ENCODE peak calls at places on chromosomes 4 and X, in five cellular contexts. P is uterus, F is IMR-90, T is AG09309, Y is fibroblast of mammary gland. S is an unnamed sample.

GRCh38 chrX:13939741-13940597 is 89.7 kb downstream of the GEMIN8 start:
- DNase-seq in Y (no peak), F (no peak), T (no peak), P (no peak), S (no peak)

GRCh38 chrX:39196192-39197102 is 395.2 kb downstream of the MID1IP1 start:
- DNase-seq in T (no peak), P (peak), F (peak), Y (peak), S (no peak)

GRCh38 chr4:2932561-2932950 is 30.6 kb downstream of the NOP14 start:
- DNase-seq in T (no peak), F (no peak), Y (no peak), P (no peak), S (peak)

GRCh38 chrX:12701625-12702024 is 89.6 kb upstream of the PRPS2 start:
- DNase-seq in T (peak), F (peak), P (peak), Y (peak), S (no peak)

GRCh38 chrX:57977992-57978391 is 67.7 kb upstream of the ZXDA start:
- DNase-seq in F (no peak), T (no peak), Y (no peak), P (no peak), S (no peak)

GRCh38 chr4:21733894-21734630 is 214.5 kb downstream of the KCNIP4 start:
- DNase-seq in Y (no peak), T (no peak), F (no peak), P (no peak), S (no peak)

GRCh38 chrX:10755477-10756334 is 135.3 kb upstream of the MID1 start:
- DNase-seq in T (no peak), P (peak), Y (peak), F (peak), S (no peak)

GRCh38 chr4:187301923-187302322 is 578.3 kb upstream of the FAT1 start:
- DNase-seq in F (no peak), P (no peak), T (no peak), Y (no peak), S (no peak)

GRCh38 chr4:59091376-59092142 is 1981.4 kb upstream of the IGFBP7 start:
- DNase-seq in T (no peak), P (no peak), Y (no peak), F (no peak), S (no peak)

GRCh38 chr4:25795566-25796454 is 67.0 kb downstream of the SEL1L3 start:
- DNase-seq in T (no peak), Y (peak), F (peak), P (no peak), S (no peak)

GRCh38 chr4:19213388-19213787 is 1038.3 kb upstream of the SLIT2 start:
- DNase-seq in P (no peak), F (peak), Y (peak), T (no peak), S (no peak)

GRCh38 chrX:123590842-123591491 is 141.9 kb downstream of the THOC2 start:
- DNase-seq in Y (peak), P (no peak), F (peak), T (no peak), S (no peak)

GRCh38 chr4:149997881-149998421 is 80.3 kb upstream of the DCLK2 start:
- DNase-seq in F (peak), Y (peak), P (no peak), T (no peak), S (no peak)

GRCh38 chr4:151606061-151606460 is 154.7 kb downstream of the GATB start:
- DNase-seq in F (no peak), T (no peak), P (no peak), Y (no peak), S (no peak)

GRCh38 chr4:151600432-151600831 is 160.4 kb downstream of the GATB start:
- DNase-seq in Y (no peak), F (peak), P (no peak), T (no peak), S (no peak)

GRCh38 chr4:151603377-151603776 is 157.4 kb downstream of the GATB start:
- DNase-seq in Y (no peak), F (no peak), P (no peak), T (no peak), S (no peak)

GRCh38 chr4:151605215-151605614 is 155.6 kb downstream of the GATB start:
- DNase-seq in Y (no peak), F (no peak), P (no peak), T (no peak), S (no peak)

DNA sequence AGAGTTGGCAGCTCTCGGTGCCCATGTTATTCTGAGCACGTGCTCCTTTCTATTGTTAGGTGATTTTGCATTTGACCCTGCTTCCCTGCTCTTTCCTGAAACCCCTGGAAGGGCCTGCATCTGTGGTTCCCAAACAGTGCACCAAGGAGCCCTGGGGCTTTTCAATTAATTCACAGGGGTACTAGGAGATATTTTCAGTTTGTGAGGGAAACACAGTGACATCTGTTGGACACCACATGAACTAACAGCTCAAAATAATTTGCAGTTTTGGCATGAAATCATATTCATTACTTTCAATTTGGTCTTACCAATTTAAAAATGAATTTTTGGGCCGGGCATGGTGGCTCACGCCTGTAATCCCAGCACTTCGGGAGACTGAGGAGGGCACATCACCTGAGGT is 156.6 kb downstream of the GATB start:
- DNase-seq in P (no peak), F (peak), T (no peak), Y (peak), S (no peak)
- TF ChIP-seq CTCF in P (peak), F (peak), T (peak), Y (peak), S (peak)

GRCh38 chr4:38615847-38616246 is 48.2 kb upstream of the KLF3 start:
- DNase-seq in Y (no peak), F (no peak), P (no peak), T (no peak), S (no peak)

GRCh38 chr4:38614198-38614597 is 49.8 kb upstream of the KLF3 start:
- DNase-seq in T (no peak), Y (no peak), F (peak), P (no peak), S (no peak)

GRCh38 chr4:38610844-38611550 is 53.0 kb upstream of the KLF3 start:
- DNase-seq in P (no peak), Y (no peak), T (no peak), F (no peak), S (no peak)

GRCh38 chr4:38609614-38610013 is 54.4 kb upstream of the KLF3 start:
- DNase-seq in Y (no peak), T (no peak), P (no peak), F (no peak), S (no peak)

GRCh38 chr4:38612996-38613395 is 51.0 kb upstream of the KLF3 start:
- DNase-seq in P (no peak), F (no peak), Y (no peak), T (no peak), S (no peak)
- TF ChIP-seq CTCF in P (no peak), F (no peak), Y (no peak), T (no peak), S (no peak)

DNA sequence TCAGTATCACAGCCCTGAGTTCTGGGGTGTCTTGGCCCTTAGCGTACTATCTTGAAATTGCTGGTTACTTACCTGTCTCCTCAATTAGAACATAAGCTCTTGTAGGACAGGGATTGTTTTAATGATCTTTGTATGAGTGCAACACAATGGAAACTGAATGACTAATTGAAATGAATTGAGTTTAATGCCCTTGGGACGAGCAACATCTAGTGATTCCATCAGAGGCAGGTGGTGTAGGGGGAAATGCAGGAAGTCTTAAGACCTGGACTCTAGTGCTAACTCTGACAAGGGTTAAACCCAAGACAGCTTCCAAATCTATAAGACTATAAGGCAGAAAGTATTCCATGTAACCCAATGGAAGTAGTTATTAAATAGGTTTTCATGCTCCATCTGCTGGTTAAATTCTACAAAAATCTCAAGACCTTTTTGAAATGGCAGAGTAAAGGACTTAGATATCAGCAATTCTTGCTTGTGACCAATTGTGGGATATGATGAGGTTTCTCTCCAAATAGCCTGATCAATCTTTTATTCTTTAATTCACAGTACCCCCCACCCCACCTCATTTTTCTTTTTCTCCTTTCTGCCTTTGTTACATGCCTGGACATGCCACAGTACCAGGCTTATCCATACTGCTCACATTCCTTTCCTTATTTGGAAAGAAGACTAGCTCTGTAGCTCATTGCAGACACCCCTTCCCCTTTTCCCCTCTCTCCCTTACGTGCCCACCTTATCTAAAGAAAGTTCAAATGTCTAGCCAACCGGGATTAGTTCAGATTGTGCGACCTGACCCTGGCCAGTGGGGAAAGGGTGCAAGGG is 340.8 kb downstream of the PAPSS1 start:
- DNase-seq in T (peak), Y (peak), F (peak), P (no peak), S (no peak)
- TF ChIP-seq CTCF in T (peak), Y (peak), F (peak), P (no peak), S (no peak)

DNA sequence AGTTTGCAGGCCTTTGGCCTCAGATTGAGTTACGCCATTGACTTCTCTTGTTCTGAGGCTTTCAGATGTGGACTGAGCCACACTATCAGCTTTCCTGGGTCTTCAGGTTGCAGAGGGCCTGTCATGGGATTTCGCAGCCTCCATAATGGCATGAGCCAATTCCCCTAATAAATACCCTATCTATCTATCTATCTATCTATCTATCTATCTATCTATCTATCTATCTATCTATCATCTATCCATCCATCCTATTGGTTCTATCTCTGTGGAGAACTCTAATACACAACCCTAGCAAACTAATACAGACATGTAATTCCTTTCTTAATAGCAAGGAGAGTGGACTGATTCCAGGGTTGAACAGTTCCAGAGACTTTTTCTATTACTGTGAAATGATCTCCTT is 9.5 kb upstream of the STIM2 start:
- DNase-seq in F (no peak), Y (no peak), P (no peak), T (no peak), S (no peak)
- TF ChIP-seq CTCF in F (no peak), Y (no peak), P (no peak), T (no peak), S (no peak)

DNA sequence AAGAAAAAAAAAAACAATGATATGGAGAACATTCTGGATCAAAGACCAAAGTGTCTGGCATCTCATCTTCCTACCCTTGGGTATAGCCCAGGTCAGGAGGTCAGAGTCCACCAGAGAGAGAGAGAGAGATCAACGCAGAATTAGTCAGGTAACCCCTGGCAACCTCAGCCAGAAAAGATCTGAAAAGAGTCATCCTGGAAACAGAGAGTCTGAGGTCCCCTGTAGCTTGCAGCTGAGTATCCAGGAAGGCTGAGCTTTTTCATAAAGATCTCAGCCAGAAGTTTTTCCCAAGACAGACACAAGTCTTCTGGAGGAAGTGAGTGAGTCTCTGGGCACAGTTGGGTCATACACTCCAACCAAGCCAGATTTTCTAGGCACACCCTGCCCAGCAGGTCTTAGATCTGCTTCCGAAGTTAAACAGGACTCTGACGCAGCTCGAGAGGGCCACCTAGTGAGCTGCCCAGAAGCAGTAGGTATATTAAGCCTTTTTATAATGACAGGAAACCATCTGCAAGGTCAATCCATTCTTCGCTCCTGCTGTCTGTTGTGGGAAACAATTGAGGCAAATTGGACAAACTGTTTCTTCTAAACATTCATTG is 35.7 kb downstream of the ACE2 start:
- DNase-seq in T (peak), Y (peak), P (peak), F (peak), S (peak)
- TF ChIP-seq CTCF in T (peak), Y (peak), P (peak), F (peak), S (peak)

GRCh38 chr4:76748649-76749048 is 149.3 kb downstream of the SOWAHB start:
- DNase-seq in P (no peak), T (no peak), F (peak), Y (peak), S (peak)
- TF ChIP-seq CTCF in P (peak), T (no peak), F (peak), Y (peak), S (peak)

GRCh38 chrX:106862972-106863688 is 40.0 kb downstream of the RIPPLY1 start:
- DNase-seq in P (no peak), T (no peak), F (peak), Y (peak), S (no peak)
- TF ChIP-seq CTCF in P (peak), T (peak), F (peak), Y (peak), S (no peak)

GRCh38 chr4:74675673-74676279 is 118.5 kb downstream of the BTC start:
- DNase-seq in Y (peak), T (peak), F (peak), P (no peak), S (no peak)
- TF ChIP-seq CTCF in Y (peak), T (peak), F (peak), P (peak), S (peak)

DNA sequence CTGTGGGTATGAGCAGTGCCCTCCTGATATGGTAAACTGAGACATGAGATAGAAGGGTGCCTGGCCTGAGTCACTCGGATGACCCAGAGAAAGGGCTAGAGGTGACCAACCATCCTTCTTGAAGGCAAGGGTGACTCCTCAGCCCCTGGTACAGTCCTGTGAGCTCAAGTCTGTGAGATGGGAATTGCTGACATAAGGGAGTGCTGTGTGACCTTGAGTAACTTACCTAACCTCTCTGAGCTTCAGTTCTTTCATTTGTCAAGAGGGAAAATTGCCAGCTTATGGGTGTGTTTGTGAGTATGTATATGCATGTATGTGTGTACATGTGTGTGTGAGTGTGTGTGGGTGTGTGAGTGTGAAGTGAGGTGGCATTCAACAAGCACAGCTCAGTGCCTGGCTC is 210.4 kb upstream of the PSAPL1 start:
- DNase-seq in F (no peak), P (no peak), Y (no peak), T (no peak), S (no peak)
- TF ChIP-seq CTCF in F (no peak), P (no peak), Y (no peak), T (no peak), S (no peak)

GRCh38 chr4:89254847-89255246 is 52.8 kb downstream of the GPRIN3 start:
- DNase-seq in Y (peak), T (no peak), P (no peak), F (peak), S (no peak)
- TF ChIP-seq CTCF in Y (peak), T (peak), P (peak), F (peak), S (peak)

S was measured in adrenal gland.